ENCODE peak calls at places on chromosome 7, in ten cellular contexts. N, V, H, U, G, Z, T, J, M and A are unnamed samples.

GRCh38 chr7:139321071-139321745 is 19.9 kb upstream of the FMC1 start:
- DNase-seq in U (no peak), J (peak), M (no peak), Z (no peak), H (no peak), G (no peak), T (peak), N (no peak), V (no peak), A (peak)

GRCh38 chr7:42068554-42069280 is 168.3 kb downstream of the GLI3 start:
- DNase-seq in H (no peak), M (no peak), G (no peak), U (no peak), V (no peak), J (peak), Z (no peak), N (no peak), T (no peak), A (peak)

GRCh38 chr7:32679192-32679591 is 183.9 kb downstream of the AVL9 start:
- DNase-seq in J (no peak), T (no peak), M (no peak), Z (no peak), U (no peak), G (no peak), V (no peak), H (no peak), N (no peak), A (no peak)

GRCh38 chr7:154566877-154567276 is 436.0 kb downstream of the PAXIP1 start:
- DNase-seq in Z (no peak), G (no peak), M (no peak), H (no peak), J (no peak), N (no peak), V (no peak), T (no peak), U (no peak), A (no peak)

GRCh38 chr7:124089621-124090020 is 56.8 kb upstream of the TMEM229A start:
- DNase-seq in G (no peak), H (no peak), Z (no peak), U (no peak), N (no peak), J (no peak), T (no peak), M (no peak), V (no peak), A (no peak)

GRCh38 chr7:88217675-88218427 is 2.0 kb downstream of the SRI start:
- DNase-seq in Z (no peak), U (no peak), M (no peak), J (peak), N (no peak), V (no peak), H (no peak), G (no peak), T (no peak), A (no peak)

GRCh38 chr7:148916186-148916585 is 32.1 kb upstream of the EZH2 start:
- DNase-seq in N (no peak), Z (peak), H (no peak), G (no peak), M (no peak), V (no peak), U (no peak), J (no peak), T (no peak), A (no peak)

GRCh38 chr7:7965301-7965700 is 3.3 kb upstream of the GLCCI1 start:
- DNase-seq in M (no peak), Z (no peak), G (no peak), T (no peak), J (no peak), H (no peak), N (no peak), U (no peak), V (no peak), A (no peak)

GRCh38 chr7:94003446-94004023 is 620 bp downstream of the BET1 start:
- DNase-seq in T (no peak), Z (no peak), V (no peak), J (no peak), G (peak), H (no peak), N (no peak), U (peak), M (no peak), A (no peak)

GRCh38 chr7:158034571-158034970 is 553.1 kb downstream of the PTPRN2 start:
- DNase-seq in N (no peak), G (no peak), T (no peak), J (no peak), V (no peak), M (no peak), Z (no peak), H (no peak), U (no peak), A (no peak)

GRCh38 chr7:136741941-136742340 is 126.5 kb upstream of the CHRM2 start:
- DNase-seq in U (no peak), G (no peak), M (no peak), T (no peak), N (no peak), H (peak), Z (no peak), V (no peak), J (no peak), A (no peak)

GRCh38 chr7:32476816-32477648 is 13.1 kb downstream of the LSM5 start:
- DNase-seq in G (no peak), Z (no peak), J (no peak), V (no peak), N (no peak), T (no peak), U (no peak), H (no peak), M (no peak), A (no peak)

GRCh38 chr7:27156901-27157716 is 634 bp upstream of the HOXA7 start:
- DNase-seq in T (no peak), J (no peak), U (no peak), H (no peak), N (no peak), G (no peak), M (no peak), Z (no peak), V (no peak), A (peak)

GRCh38 chr7:21011153-21011552 is 224.5 kb upstream of the SP8 start:
- DNase-seq in G (no peak), T (no peak), M (no peak), N (no peak), V (no peak), Z (no peak), U (no peak), H (no peak), J (no peak), A (no peak)

GRCh38 chr7:75900617-75901315 is 14.2 kb upstream of the POR start:
- DNase-seq in J (no peak), G (no peak), T (no peak), M (no peak), U (no peak), Z (no peak), H (no peak), N (no peak), V (no peak), A (no peak)

GRCh38 chr7:21108182-21108581 is 319.7 kb upstream of the SP4 start:
- DNase-seq in T (no peak), N (no peak), U (no peak), H (no peak), V (no peak), G (no peak), Z (no peak), J (peak), M (no peak), A (no peak)

GRCh38 chr7:13197501-13197900 is 510.1 kb downstream of the ARL4A start:
- DNase-seq in Z (peak), V (no peak), M (no peak), J (no peak), H (no peak), T (no peak), U (no peak), N (no peak), G (no peak), A (no peak)